ENCODE peak calls at places on chromosomes 4 and X, in seven cellular contexts. L, J, T, X, I, Y and W are unnamed samples.

GRCh38 chr4:152937535-152938236 is 1.6 kb downstream of the FHDC1 start:
- DNase-seq in J (no peak), X (no peak), Y (no peak), I (peak; percentile 63), L (peak; percentile 36), T (peak; percentile 21), W (peak; percentile 31)

GRCh38 chr4:123616970-123617392 is 220.4 kb downstream of the SPRY1 start:
- DNase-seq in X (no peak), I (no peak), Y (no peak), J (peak; percentile 74), L (peak; percentile 94), T (no peak), W (no peak)

GRCh38 chrX:52140020-52140419 is 44.7 kb upstream of the MAGED4 start:
- DNase-seq in T (no peak), L (no peak), J (no peak), Y (no peak), I (no peak), X (no peak), W (no peak)

GRCh38 chrX:44619039-44619438 is 76.4 kb upstream of the FUNDC1 start:
- DNase-seq in I (no peak), X (no peak), L (no peak), Y (no peak), J (no peak), T (no peak), W (no peak)

GRCh38 chr4:95377511-95377910 is 171.3 kb downstream of the UNC5C start:
- DNase-seq in J (no peak), X (no peak), L (no peak), Y (no peak), I (no peak), T (no peak), W (no peak)

GRCh38 chr4:182339246-182339645 is 96.0 kb downstream of the TENM3 start:
- DNase-seq in I (no peak), L (no peak), J (peak; percentile 93), Y (no peak), X (peak; percentile 48), T (no peak), W (no peak)

GRCh38 chrX:132612990-132613564 is 124.2 kb upstream of the MBNL3 start:
- DNase-seq in I (peak; percentile 54), L (peak; percentile 47), J (peak; percentile 33), T (peak; percentile 4), X (peak; percentile 44), Y (no peak), W (no peak)

GRCh38 chr4:52019941-52020657 is at the start of gene LRRC66:
- DNase-seq in X (no peak), L (no peak), I (no peak), J (no peak), Y (no peak), T (no peak), W (no peak)

GRCh38 chr4:88017516-88018302 is 10.3 kb downstream of the PKD2 start:
- DNase-seq in X (no peak), I (no peak), L (peak; percentile 96), Y (no peak), J (no peak), T (peak; percentile 98), W (no peak)

GRCh38 chr4:87657525-87657924 is 7.4 kb downstream of the DMP1 start:
- DNase-seq in J (peak; percentile 87), I (no peak), Y (no peak), L (peak; percentile 47), T (peak; percentile 40), X (no peak), W (no peak)

GRCh38 chrX:153829549-153829798 is 870 bp downstream of the PDZD4 start:
- DNase-seq in T (no peak), Y (no peak), J (no peak), I (no peak), L (no peak), X (no peak), W (no peak)

GRCh38 chrX:70301716-70302115 is 11.8 kb downstream of the KIF4A start:
- DNase-seq in Y (no peak), L (peak; percentile 85), T (peak; percentile 52), I (no peak), J (peak; percentile 0), X (no peak), W (no peak)

GRCh38 chrX:13126785-13127184 is 82.4 kb upstream of the FAM9C start:
- DNase-seq in L (peak; percentile 48), T (no peak), Y (no peak), J (no peak), I (no peak), X (no peak), W (no peak)

GRCh38 chr4:4673070-4673469 is 131.2 kb upstream of the STX18 start:
- DNase-seq in T (no peak), I (peak; percentile 98), Y (peak; percentile 32), J (peak; percentile 98), L (peak; percentile 36), X (peak; percentile 97), W (peak; percentile 59)

GRCh38 chr4:184007891-184008290 is 102.8 kb downstream of the STOX2 start:
- DNase-seq in J (no peak), L (peak; percentile 19), I (no peak), T (peak; percentile 67), X (no peak), Y (no peak), W (no peak)
- H3K18ac ChIP-seq in J (no peak overlapping the region), L (no peak overlapping the region), I (no peak overlapping the region), T (peak overlapping the region; percentile 61), X (no peak overlapping the region), Y (no peak overlapping the region), W (no peak overlapping the region)

DNA sequence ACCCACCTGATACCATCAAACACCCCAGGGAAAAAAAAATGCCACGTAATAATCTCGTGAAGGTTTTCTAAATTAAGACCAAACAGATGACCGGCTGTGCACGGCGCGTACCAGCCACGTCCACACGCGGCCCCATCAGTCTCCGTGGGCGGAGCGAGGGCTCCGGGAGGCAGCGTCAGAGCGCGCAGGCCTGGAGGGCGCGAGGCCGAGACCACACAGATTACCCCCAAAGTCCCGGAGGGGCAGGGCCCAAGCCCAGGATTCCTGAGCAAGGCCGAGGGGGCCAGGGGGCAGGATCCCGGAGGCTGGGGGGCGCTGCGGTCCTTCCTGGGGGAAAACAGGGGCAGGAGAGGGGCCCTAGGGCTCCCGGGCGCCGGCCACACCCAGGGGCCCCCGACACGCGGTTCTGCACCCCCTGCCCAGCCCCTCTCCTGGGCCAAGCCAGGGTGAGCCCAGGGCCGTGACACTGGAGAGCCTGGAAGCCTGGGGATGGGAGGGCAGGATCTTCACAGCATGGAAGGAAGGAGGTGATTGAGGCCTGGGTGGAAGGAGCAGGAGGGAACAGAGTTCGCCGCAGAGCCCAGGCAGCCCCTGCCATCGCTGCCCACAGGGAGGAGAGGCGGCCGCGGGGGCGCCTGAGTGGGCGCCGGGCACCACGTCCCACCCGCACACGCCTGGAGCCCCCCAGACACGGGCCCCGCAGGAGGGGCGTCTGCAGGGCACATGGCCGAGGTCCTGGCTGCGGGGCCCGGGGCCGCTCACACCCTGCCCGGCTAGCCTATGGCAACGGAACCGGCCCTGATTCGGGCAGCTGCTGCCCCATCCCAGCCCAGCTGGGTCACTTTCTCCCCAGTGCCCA is 91.7 kb downstream of the FAM53A start:
- DNase-seq in X (no peak), Y (no peak), J (no peak), T (no peak), I (no peak), L (no peak), W (no peak)
- H3K18ac ChIP-seq in X (no peak overlapping the region), Y (no peak overlapping the region), J (no peak overlapping the region), T (no peak overlapping the region), I (no peak overlapping the region), L (no peak overlapping the region), W (peak overlapping the region; percentile 76)

DNA sequence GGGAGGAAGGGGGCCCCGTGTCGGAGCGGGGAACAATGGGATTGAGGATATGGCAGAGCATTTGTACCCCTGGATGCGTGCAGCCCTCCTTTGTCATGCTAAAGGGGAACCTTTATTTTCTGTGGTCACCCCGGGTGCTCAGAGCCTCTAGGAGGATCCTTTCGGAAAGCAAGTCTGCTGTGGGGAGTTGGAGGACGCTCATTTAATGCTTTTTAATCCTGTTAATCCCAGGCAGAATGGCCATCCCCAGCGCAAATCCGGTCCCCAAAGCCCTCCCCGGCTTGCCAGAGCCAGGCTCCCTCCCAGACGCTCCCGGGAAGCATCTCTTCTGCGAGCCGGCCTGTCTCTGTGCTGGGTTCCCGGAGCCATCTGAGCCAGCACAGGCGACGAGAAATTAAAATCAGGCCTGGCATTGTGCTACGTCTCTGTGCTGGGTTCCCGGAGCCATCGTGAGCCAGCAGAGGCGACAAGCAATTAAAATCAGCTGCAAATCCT is 113.2 kb upstream of the PPP2R3B start:
- DNase-seq in T (no peak), J (no peak), I (peak; percentile 68), L (no peak), X (peak; percentile 60), Y (no peak), W (peak; percentile 46)
- H3K18ac ChIP-seq in T (no peak overlapping the region), J (no peak overlapping the region), I (peak overlapping the region; percentile 98), L (no peak overlapping the region), X (peak overlapping the region; percentile 64), Y (no peak overlapping the region), W (peak overlapping the region; percentile 50)

GRCh38 chrX:16930392-16930791 is 16.1 kb upstream of the REPS2 start:
- DNase-seq in X (no peak), I (no peak), J (peak; percentile 58), L (no peak), T (no peak), Y (peak; percentile 79), W (no peak)

GRCh38 chrX:16931371-16931770 is 15.1 kb upstream of the REPS2 start:
- DNase-seq in L (no peak), I (no peak), X (peak; percentile 45), Y (no peak), J (peak; percentile 75), T (no peak), W (no peak)

GRCh38 chrX:16934212-16934611 is 12.2 kb upstream of the REPS2 start:
- DNase-seq in I (no peak), T (no peak), X (no peak), Y (no peak), L (no peak), J (no peak), W (no peak)

GRCh38 chrX:16931855-16932254 is 14.6 kb upstream of the REPS2 start:
- DNase-seq in Y (no peak), J (no peak), X (no peak), T (no peak), I (no peak), L (no peak), W (no peak)
- H3K18ac ChIP-seq in Y (no peak overlapping the region), J (no peak overlapping the region), X (no peak overlapping the region), T (no peak overlapping the region), I (no peak overlapping the region), L (no peak overlapping the region), W (no peak overlapping the region)

GRCh38 chr4:74437866-74438265 is 7.1 kb upstream of the AREG start:
- DNase-seq in J (no peak), X (no peak), L (no peak), Y (no peak), I (no peak), T (no peak), W (no peak)
- H3K18ac ChIP-seq in J (no peak overlapping the region), X (no peak overlapping the region), L (no peak overlapping the region), Y (no peak overlapping the region), I (no peak overlapping the region), T (no peak overlapping the region), W (no peak overlapping the region)

GRCh38 chr4:99395595-99396364 is 39.4 kb downstream of the ADH7 start:
- DNase-seq in L (peak; percentile 2), J (no peak), X (no peak), T (peak; percentile 67), Y (no peak), I (no peak), W (no peak)
- H3K18ac ChIP-seq in L (no peak overlapping the region), J (no peak overlapping the region), X (no peak overlapping the region), T (peak overlapping the region; percentile 99), Y (no peak overlapping the region), I (no peak overlapping the region), W (no peak overlapping the region)

DNA sequence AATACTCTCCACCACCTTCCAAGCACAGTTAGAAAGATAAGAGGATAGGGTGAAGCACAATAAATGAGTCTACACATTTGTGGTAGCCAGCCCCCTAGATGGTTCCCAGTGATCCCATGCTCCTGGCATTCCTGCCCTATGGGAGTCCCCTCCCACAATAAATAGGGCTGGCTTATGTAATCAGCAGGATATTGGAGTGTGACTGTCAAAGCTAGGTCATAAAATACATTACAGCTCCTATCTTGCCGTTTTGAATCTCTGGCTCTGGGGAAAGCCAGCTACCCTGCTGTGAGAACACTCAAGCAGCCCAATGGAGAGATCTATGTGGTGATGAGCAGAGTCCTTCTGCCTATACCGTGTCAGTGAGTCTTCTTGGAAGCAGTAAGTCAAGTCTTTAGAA is 198.7 kb upstream of the NOCT start:
- DNase-seq in I (no peak), X (no peak), L (no peak), Y (no peak), J (peak; percentile 93), T (no peak), W (no peak)
- H3K18ac ChIP-seq in I (no peak overlapping the region), X (no peak overlapping the region), L (no peak overlapping the region), Y (no peak overlapping the region), J (no peak overlapping the region), T (no peak overlapping the region), W (no peak overlapping the region)